ENCODE peak calls at places on chromosomes 7 and 10, in five cellular contexts. O, G, L, S and K are unnamed samples.
A peak's percentile ranks its signal among the peaks of the same experiment; 100 is the strongest.

GRCh38 chr7:133530682-133531081 is 277.8 kb downstream of the EXOC4 start:
- DNase-seq in S (peak; percentile 91), O (no peak), G (no peak), L (no peak), K (no peak)

GRCh38 chr7:22430457-22430856 is 69.5 kb downstream of the STEAP1B start:
- DNase-seq in L (no peak), O (no peak), S (peak; percentile 77), G (no peak), K (no peak)

GRCh38 chr10:58981846-58982245 is 194.6 kb upstream of the PHYHIPL start:
- DNase-seq in L (no peak), O (no peak), S (no peak), G (no peak), K (no peak)

GRCh38 chr7:6252310-6252709 is 20.1 kb downstream of the CYTH3 start:
- DNase-seq in O (no peak), S (peak; percentile 85), G (no peak), L (no peak), K (no peak)

GRCh38 chr10:109348324-109348723 is 575.0 kb downstream of the XPNPEP1 start:
- DNase-seq in G (no peak), S (no peak), O (no peak), L (no peak), K (no peak)

GRCh38 chr7:127844165-127844564 is 187.1 kb downstream of the LRRC4 start:
- DNase-seq in G (no peak), S (no peak), O (no peak), L (no peak), K (no peak)

GRCh38 chr7:134784251-134785049 is 5.0 kb downstream of the CALD1 start:
- DNase-seq in G (no peak), O (peak; percentile 18), L (no peak), S (peak; percentile 75), K (no peak)

GRCh38 chr10:24898501-24898900 is 53.9 kb downstream of the PRTFDC1 start:
- DNase-seq in L (no peak), G (no peak), S (peak; percentile 54), O (no peak), K (no peak)

GRCh38 chr7:155594961-155595366 is 48.6 kb upstream of the CNPY1 start:
- DNase-seq in G (no peak), L (no peak), O (no peak), S (no peak), K (no peak)

GRCh38 chr10:34789993-34790506 is 25.0 kb downstream of the PARD3 start:
- DNase-seq in O (no peak), L (no peak), G (no peak), S (no peak), K (no peak)

GRCh38 chr7:101521430-101521925 is 107.6 kb downstream of the MYL10 start:
- DNase-seq in G (no peak), O (no peak), L (no peak), S (no peak), K (no peak)

GRCh38 chr7:26178272-26178960 is 22.1 kb downstream of the HNRNPA2B1 start:
- DNase-seq in G (no peak), L (no peak), O (no peak), S (no peak), K (no peak)

GRCh38 chr7:1057416-1058291 is 13.3 kb downstream of the GPR146 start:
- DNase-seq in O (no peak), S (no peak), L (peak; percentile 63), G (no peak), K (no peak)

GRCh38 chr10:95440756-95441546 is 120.2 kb downstream of the SORBS1 start:
- DNase-seq in S (peak; percentile 77), G (peak; percentile 28), O (no peak), L (no peak), K (no peak)

GRCh38 chr10:68156373-68157185 is 47.3 kb downstream of the MYPN start:
- DNase-seq in G (peak; percentile 58), L (no peak), O (peak; percentile 93), S (peak; percentile 57), K (peak; percentile 53)

GRCh38 chr7:140078392-140078791 is 15.6 kb upstream of the PARP12 start:
- DNase-seq in L (no peak), G (peak; percentile 49), O (no peak), S (no peak), K (no peak)

GRCh38 chr10:44353128-44353390 is 31.8 kb downstream of the CXCL12 start:
- DNase-seq in L (no peak), G (no peak), O (no peak), S (no peak), K (no peak)

GRCh38 chr10:30353851-30354250 is 4.8 kb upstream of the MTPAP start:
- DNase-seq in L (no peak), S (peak; percentile 93), G (no peak), O (no peak), K (no peak)

GRCh38 chr10:69457771-69458237 is 6.5 kb downstream of the TSPAN15 start:
- DNase-seq in O (no peak), S (no peak), L (no peak), G (no peak), K (no peak)
- H3K4me1 ChIP-seq in O (no peaks in the 10 kb centered on the region), S (no peaks in the 10 kb centered on the region), L (peaks cover 8% of the 10 kb centered on the region), G (peaks cover 58% of the 10 kb centered on the region), K (peaks cover 14% of the 10 kb centered on the region)

DNA sequence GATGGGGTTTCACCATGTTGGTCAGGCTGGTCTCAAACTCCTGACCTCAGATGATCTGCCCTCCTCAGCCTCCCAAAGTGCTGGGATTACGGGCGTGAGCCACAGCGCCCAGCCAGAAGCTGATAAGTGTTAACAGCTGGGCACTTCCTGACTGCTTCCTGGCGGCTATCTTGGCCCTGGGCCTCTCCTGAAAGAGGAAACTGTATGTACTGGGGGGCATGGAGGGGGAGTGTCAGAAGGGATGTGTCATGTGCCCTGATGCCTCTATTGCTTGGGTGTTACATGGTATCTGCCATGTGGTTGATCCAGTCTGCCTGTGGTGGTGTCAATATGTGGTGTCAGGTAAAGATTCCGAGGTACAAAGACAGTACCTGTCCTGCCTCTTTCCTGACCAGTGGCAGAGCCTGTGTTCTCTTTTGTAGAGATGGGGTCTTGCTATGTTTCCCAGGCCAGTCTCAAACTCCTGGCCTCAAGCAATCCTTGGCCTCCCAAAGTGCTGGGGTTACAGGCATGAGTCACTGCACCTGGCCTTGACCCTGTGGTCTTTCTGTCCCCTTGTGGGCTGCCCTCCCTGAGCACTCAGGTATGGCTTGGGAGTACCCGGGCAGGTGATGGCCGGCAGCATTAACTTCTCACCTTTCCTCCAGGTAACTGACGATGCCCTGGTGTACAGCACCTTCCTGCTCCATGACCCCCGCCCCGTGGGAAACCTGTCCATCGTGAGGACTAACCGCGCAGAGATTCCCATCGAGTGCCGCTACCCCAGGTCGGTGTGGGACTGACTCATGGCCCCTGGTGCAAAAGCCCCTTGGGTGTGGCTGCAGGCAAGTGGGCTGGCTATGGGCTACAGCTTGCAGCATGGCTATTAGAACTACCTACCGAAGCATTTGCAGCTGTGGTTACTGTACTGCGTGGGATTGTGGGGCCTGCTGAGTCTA is 4.4 kb downstream of the ZP3 start:
- DNase-seq in O (no peak), S (no peak), G (no peak), L (no peak), K (no peak)
- H3K27me3 ChIP-seq in O (peaks cover 9% of the 10 kb centered on the region), S (no peaks in the 10 kb centered on the region), G (no peaks in the 10 kb centered on the region), L (no peaks in the 10 kb centered on the region), K (no peaks in the 10 kb centered on the region)

GRCh38 chr10:69494626-69495558 is 43.6 kb downstream of the TSPAN15 start:
- DNase-seq in G (no peak), L (no peak), O (no peak), S (no peak), K (no peak)
- H3K4me1 ChIP-seq in G (peaks cover 7% of the 10 kb centered on the region), L (no peaks in the 10 kb centered on the region), O (no peaks in the 10 kb centered on the region), S (no peaks in the 10 kb centered on the region), K (peaks cover 17% of the 10 kb centered on the region)

GRCh38 chr10:122462533-122463465 is 1.4 kb downstream of the HTRA1 start:
- DNase-seq in O (peak; percentile 60), S (peak; percentile 53), G (no peak), L (no peak), K (peak; percentile 10)

GRCh38 chr10:122464158-122464510 is 2.8 kb downstream of the HTRA1 start:
- DNase-seq in S (no peak), G (no peak), L (no peak), O (no peak), K (no peak)

GRCh38 chr10:122461729-122462532 is 578 bp downstream of the HTRA1 start:
- DNase-seq in O (no peak), S (peak; percentile 39), G (no peak), L (peak; percentile 85), K (no peak)

GRCh38 chr10:122464575-122464974 is 3.2 kb downstream of the HTRA1 start:
- DNase-seq in L (no peak), S (no peak), G (no peak), O (no peak), K (no peak)

DNA sequence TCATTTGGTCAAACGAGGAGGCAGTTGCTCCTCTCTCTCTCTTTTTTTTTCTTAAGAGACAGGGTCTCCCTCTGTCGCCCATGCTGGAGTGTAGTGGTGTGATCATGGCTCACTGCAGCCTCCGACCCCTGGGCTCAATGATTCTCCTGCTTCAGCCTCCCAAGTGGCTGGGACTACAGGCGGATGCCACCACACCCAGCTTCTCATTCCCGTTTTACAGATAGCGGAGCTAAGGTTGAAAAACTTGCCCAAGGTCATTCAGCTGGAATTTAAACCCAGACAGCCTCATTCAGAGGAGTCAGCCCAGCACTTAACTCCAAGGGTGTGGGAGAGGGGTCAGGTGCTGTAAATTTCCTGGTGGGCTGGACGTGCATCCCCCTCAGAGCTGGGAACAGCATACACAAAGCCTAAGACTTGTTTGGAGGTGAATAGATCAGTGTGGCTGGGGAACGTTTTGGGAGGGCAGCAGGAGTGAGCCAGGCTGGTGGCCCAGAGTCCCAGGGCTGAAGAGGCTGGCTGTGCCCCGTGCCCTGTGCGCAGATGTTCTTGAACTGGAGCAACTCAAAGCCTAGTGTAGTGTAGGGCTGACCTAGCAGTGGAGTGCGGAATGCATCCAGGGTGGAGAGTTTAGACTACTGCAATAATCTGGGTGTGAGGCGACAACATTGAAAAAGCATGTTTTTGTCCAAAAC is 2.3 kb downstream of the HTRA1 start:
- DNase-seq in G (no peak), S (no peak), L (no peak), O (no peak), K (no peak)
- H3K27me3 ChIP-seq in G (no peaks in the 10 kb centered on the region), S (no peaks in the 10 kb centered on the region), L (no peaks in the 10 kb centered on the region), O (no peaks in the 10 kb centered on the region), K (peaks cover 21% of the 10 kb centered on the region)

GRCh38 chr7:104963991-104964385 is 50.0 kb upstream of the KMT2E start:
- DNase-seq in G (no peak), L (no peak), S (peak; percentile 77), O (no peak), K (no peak)

GRCh38 chr7:104960741-104961479 is 53.1 kb upstream of the KMT2E start:
- DNase-seq in S (no peak), O (no peak), G (no peak), L (no peak), K (no peak)

GRCh38 chr7:104964626-104965236 is 49.3 kb upstream of the KMT2E start:
- DNase-seq in O (no peak), L (no peak), S (no peak), G (no peak), K (no peak)

GRCh38 chr7:104963378-104963990 is 50.5 kb upstream of the KMT2E start:
- DNase-seq in O (no peak), L (no peak), S (no peak), G (no peak), K (no peak)

GRCh38 chr7:104962781-104963180 is 51.2 kb upstream of the KMT2E start:
- DNase-seq in S (peak; percentile 57), O (no peak), G (no peak), L (no peak), K (no peak)
- H3K4me1 ChIP-seq in S (peaks cover 18% of the 10 kb centered on the region), O (no peaks in the 10 kb centered on the region), G (peaks cover 41% of the 10 kb centered on the region), L (no peaks in the 10 kb centered on the region), K (no peaks in the 10 kb centered on the region)